ENCODE peak calls at places on chromosomes 6 and 20, in eight cellular contexts. J is CD8-positive, alpha-beta memory T cell; R is Peyer's patch; F is cardiac muscle cell; Y is fibroblast of lung; A is ascending aorta; U is DND-41; K is GM12878. E is an unnamed sample.

GRCh38 chr6:128919412-128919811 is 36.5 kb downstream of the LAMA2 start:
- DNase-seq in J (no peak), R (no peak), F (no peak), Y (peak; percentile 19), A (no peak), U (no peak), K (no peak), E (no peak)

GRCh38 chr20:62824476-62825287 is 7.8 kb downstream of the COL9A3 start:
- DNase-seq in J (no peak), R (peak; percentile 72), F (peak; percentile 65), Y (peak; percentile 52), A (peak; percentile 84), U (peak; percentile 81), K (no peak), E (no peak)

GRCh38 chr6:118862443-118862842 is 31.5 kb upstream of the ASF1A start:
- DNase-seq in J (no peak), R (no peak), F (no peak), Y (no peak), A (no peak), U (no peak), K (no peak), E (no peak)

GRCh38 chr6:39561536-39562266 is 163.5 kb downstream of the KIF6 start:
- DNase-seq in J (no peak), R (no peak), F (peak; percentile 69), Y (peak; percentile 75), A (no peak), U (no peak), K (no peak), E (peak; percentile 70)

GRCh38 chr6:133991096-133991593 is 38.1 kb downstream of the TBPL1 start:
- DNase-seq in J (no peak), R (no peak), F (peak; percentile 71), Y (peak; percentile 83), A (no peak), U (no peak), K (no peak), E (no peak)

GRCh38 chr6:128929869-128930268 is 46.9 kb downstream of the LAMA2 start:
- DNase-seq in J (no peak), R (no peak), F (no peak), Y (no peak), A (no peak), U (no peak), K (no peak), E (no peak)

GRCh38 chr6:37589198-37589597 is 89.5 kb upstream of the CCDC167 start:
- DNase-seq in J (no peak), R (no peak), F (no peak), Y (no peak), A (no peak), U (no peak), K (no peak), E (no peak)

GRCh38 chr6:101003075-101003474 is 121.9 kb upstream of the ASCC3 start:
- DNase-seq in J (no peak), R (no peak), F (no peak), Y (no peak), A (no peak), U (no peak), K (no peak), E (no peak)

GRCh38 chr20:19594896-19595295 is 163.2 kb upstream of the RIN2 start:
- DNase-seq in J (no peak), R (no peak), F (no peak), Y (no peak), A (no peak), U (no peak), K (no peak), E (no peak)

GRCh38 chr20:50048420-50049166 is 64.4 kb downstream of the UBE2V1 start:
- DNase-seq in J (peak; percentile 56), R (no peak), F (peak; percentile 43), Y (peak; percentile 59), A (peak; percentile 79), U (peak; percentile 64), K (no peak), E (no peak)

GRCh38 chr20:21570285-21570992 is 56.6 kb upstream of the NKX2-2 start:
- DNase-seq in J (no peak), R (no peak), F (no peak), Y (no peak), A (peak; percentile 3), U (no peak), K (no peak), E (no peak)

GRCh38 chr6:32945953-32946352 is 5.1 kb upstream of the HLA-DMB start:
- DNase-seq in J (no peak), R (no peak), F (no peak), Y (no peak), A (no peak), U (no peak), K (no peak), E (no peak)

GRCh38 chr6:161949531-161949930 is 675.7 kb upstream of the AGPAT4 start:
- DNase-seq in J (no peak), R (no peak), F (no peak), Y (peak; percentile 61), A (no peak), U (no peak), K (no peak), E (no peak)

GRCh38 chr6:136306466-136306865 is 16.8 kb upstream of the BCLAF1 start:
- DNase-seq in J (no peak), R (no peak), F (no peak), Y (no peak), A (no peak), U (no peak), K (no peak), E (no peak)

GRCh38 chr20:37943501-37944455 is 40.9 kb downstream of the VSTM2L start:
- DNase-seq in J (no peak), R (peak; percentile 8), F (no peak), Y (no peak), A (no peak), U (no peak), K (no peak), E (peak; percentile 51)

GRCh38 chr20:34390769-34391447 is 27.8 kb downstream of the ITCH start:
- DNase-seq in J (no peak), R (no peak), F (peak; percentile 81), Y (peak; percentile 90), A (peak; percentile 80), U (no peak), K (no peak), E (peak; percentile 66)

GRCh38 chr6:44851176-44851575 is 463.7 kb downstream of the CDC5L start:
- DNase-seq in J (no peak), R (no peak), F (peak; percentile 79), Y (peak; percentile 63), A (no peak), U (no peak), K (no peak), E (no peak)

GRCh38 chr20:56552911-56553629 is 20.0 kb downstream of the FAM209B start:
- DNase-seq in J (no peak), R (no peak), F (no peak), Y (no peak), A (no peak), U (no peak), K (peak; percentile 36), E (no peak)

GRCh38 chr6:166554316-166554715 is 32.2 kb downstream of the RAMACL start:
- DNase-seq in J (no peak), R (no peak), F (no peak), Y (no peak), A (no peak), U (no peak), K (no peak), E (no peak)

GRCh38 chr6:251920-252319 is 40.4 kb upstream of the DUSP22 start:
- DNase-seq in J (no peak), R (no peak), F (no peak), Y (no peak), A (no peak), U (no peak), K (peak; percentile 70), E (no peak)

GRCh38 chr20:11676618-11677289 is 240.9 kb upstream of the BTBD3 start:
- DNase-seq in J (no peak), R (no peak), F (peak; percentile 67), Y (peak; percentile 26), A (no peak), U (peak; percentile 35), K (no peak), E (no peak)

GRCh38 chr20:19885981-19886665 is 128.1 kb downstream of the RIN2 start:
- DNase-seq in J (no peak), R (no peak), F (peak; percentile 45), Y (peak; percentile 52), A (peak; percentile 72), U (no peak), K (no peak), E (peak; percentile 63)

GRCh38 chr20:50514750-50515149 is 4.6 kb downstream of the PTPN1 start:
- DNase-seq in J (no peak), R (peak; percentile 3), F (no peak), Y (no peak), A (no peak), U (no peak), K (peak; percentile 57), E (no peak)

GRCh38 chr6:139713416-139713815 is 339.0 kb upstream of the CITED2 start:
- DNase-seq in J (no peak), R (no peak), F (no peak), Y (no peak), A (no peak), U (no peak), K (no peak), E (no peak)

GRCh38 chr20:23881371-23881770 is 1.8 kb upstream of the CST5 start:
- DNase-seq in J (no peak), R (no peak), F (no peak), Y (no peak), A (no peak), U (no peak), K (no peak), E (no peak)

GRCh38 chr20:17795449-17796095 is 95.8 kb downstream of the BANF2 start:
- DNase-seq in J (no peak), R (no peak), F (peak; percentile 38), Y (no peak), A (no peak), U (no peak), K (no peak), E (no peak)
- H3K4me1 ChIP-seq in J (no peaks in the 10 kb centered on the region), R (no peaks in the 10 kb centered on the region), F (no peaks in the 10 kb centered on the region), Y (peaks cover 6% of the 10 kb centered on the region), A (no peaks in the 10 kb centered on the region), U (no peaks in the 10 kb centered on the region), K (no peaks in the 10 kb centered on the region), E (peaks cover 22% of the 10 kb centered on the region)

GRCh38 chr6:154796484-154796883 is 63.3 kb downstream of the SCAF8 start:
- DNase-seq in J (no peak), R (no peak), F (no peak), Y (no peak), A (no peak), U (no peak), K (no peak), E (no peak)
- H3K27ac ChIP-seq in J (no peak overlapping the region), R (no peak overlapping the region), F (no peak overlapping the region), Y (no peak overlapping the region), A (no peak overlapping the region), U (no peak overlapping the region), K (no peak overlapping the region), E (no peak overlapping the region)

DNA sequence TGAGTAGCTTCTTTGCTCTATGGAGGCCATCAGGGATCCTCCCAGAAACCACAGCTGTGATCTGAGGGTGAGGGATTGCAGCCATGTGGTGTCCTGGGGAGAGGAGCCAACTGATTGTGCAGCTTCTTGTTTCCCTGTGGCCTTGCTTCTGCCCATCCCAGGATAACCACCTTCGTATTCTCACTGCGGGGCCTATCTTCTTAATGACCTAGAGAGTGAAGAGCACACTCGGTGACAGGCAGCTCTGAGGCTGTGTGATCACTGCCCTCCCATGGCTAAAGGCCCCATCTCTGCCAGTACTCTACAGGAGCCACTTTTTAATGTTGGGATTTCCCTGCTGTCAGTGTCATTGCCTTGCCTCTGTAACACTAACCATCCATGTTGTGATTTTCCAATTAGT is 5.3 kb upstream of the RAET1L start:
- DNase-seq in J (no peak), R (no peak), F (no peak), Y (no peak), A (peak; percentile 42), U (no peak), K (no peak), E (no peak)
- H3K27me3 ChIP-seq in J (peaks cover 12% of the 10 kb centered on the region), R (no peaks in the 10 kb centered on the region), F (peaks cover 100% of the 10 kb centered on the region), Y (peaks cover 32% of the 10 kb centered on the region), A (no peaks in the 10 kb centered on the region), U (peaks cover 20% of the 10 kb centered on the region), K (no peaks in the 10 kb centered on the region), E (peaks cover 27% of the 10 kb centered on the region)

GRCh38 chr6:14125346-14125745 is 7.8 kb downstream of the CD83 start:
- DNase-seq in J (no peak), R (no peak), F (no peak), Y (no peak), A (no peak), U (no peak), K (no peak), E (no peak)
- H3K4me1 ChIP-seq in J (no peaks in the 10 kb centered on the region), R (no peaks in the 10 kb centered on the region), F (no peaks in the 10 kb centered on the region), Y (no peaks in the 10 kb centered on the region), A (no peaks in the 10 kb centered on the region), U (peaks cover 3% of the 10 kb centered on the region), K (peaks cover 23% of the 10 kb centered on the region), E (peaks cover 17% of the 10 kb centered on the region)

E was measured in upper lobe of right lung.